ENCODE peak calls at places on chromosomes 13 and 19, in four cellular contexts. One of them, this sample, is unnamed. For H3K4me1, the result is how much of the 10 kb centered on the place peaks cover.

GRCh38 chr13:51646041-51646670 is 61.9 kb downstream of the WDFY2 start:
- ATAC-seq in HCT116: no peak
- ATAC-seq in HepG2: no peak
- ATAC-seq in body of pancreas: no peak
- ATAC-seq in this sample: no peak

GRCh38 chr19:23520441-23520840 is 125.2 kb upstream of the ZNF91 start:
- ATAC-seq in HepG2: no peak
- ATAC-seq in HCT116: no peak
- ATAC-seq in body of pancreas: no peak
- ATAC-seq in this sample: no peak

GRCh38 chr19:53545271-53546065 is 7.5 kb downstream of the ZNF331 start:
- ATAC-seq in HCT116: no peak
- ATAC-seq in body of pancreas: no peak
- ATAC-seq in HepG2: no peak
- ATAC-seq in this sample: no peak

GRCh38 chr13:107866007-107866665 is 349.2 kb downstream of the LIG4 start:
- ATAC-seq in HCT116: no peak
- ATAC-seq in body of pancreas: peak
- ATAC-seq in HepG2: peak
- ATAC-seq in this sample: peak

GRCh38 chr13:91719033-91719432 is 320.6 kb downstream of the GPC5 start:
- ATAC-seq in body of pancreas: no peak
- ATAC-seq in HCT116: no peak
- ATAC-seq in HepG2: no peak
- ATAC-seq in this sample: no peak

GRCh38 chr13:99378985-99379734 is 72.0 kb upstream of the GPR183 start:
- ATAC-seq in body of pancreas: no peak
- ATAC-seq in HCT116: no peak
- ATAC-seq in HepG2: no peak
- ATAC-seq in this sample: no peak

GRCh38 chr19:1837625-1838105 is 10.6 kb downstream of the REXO1 start:
- ATAC-seq in body of pancreas: peak
- ATAC-seq in HepG2: peak
- ATAC-seq in HCT116: peak
- ATAC-seq in this sample: peak

GRCh38 chr19:3034845-3035541 is 5.9 kb upstream of the TLE2 start:
- ATAC-seq in HepG2: peak
- ATAC-seq in HCT116: no peak
- ATAC-seq in body of pancreas: no peak
- ATAC-seq in this sample: no peak

GRCh38 chr13:47930649-47931165 is 70.4 kb downstream of the SUCLA2 start:
- ATAC-seq in HepG2: no peak
- ATAC-seq in body of pancreas: no peak
- ATAC-seq in HCT116: no peak
- ATAC-seq in this sample: no peak

GRCh38 chr13:108915634-108916497 is 286.5 kb downstream of the MYO16 start:
- ATAC-seq in HCT116: peak
- ATAC-seq in body of pancreas: peak
- ATAC-seq in HepG2: peak
- ATAC-seq in this sample: peak

GRCh38 chr19:13151605-13152355 is 1.6 kb downstream of the IER2 start:
- ATAC-seq in HCT116: peak
- ATAC-seq in HepG2: peak
- ATAC-seq in body of pancreas: peak
- ATAC-seq in this sample: peak

GRCh38 chr13:20960663-20961309 is 58.2 kb upstream of the XPO4 start:
- ATAC-seq in HCT116: peak
- ATAC-seq in body of pancreas: no peak
- ATAC-seq in HepG2: peak
- ATAC-seq in this sample: no peak

GRCh38 chr13:31441804-31442487 is 242.2 kb downstream of the B3GLCT start:
- ATAC-seq in body of pancreas: peak
- ATAC-seq in HepG2: no peak
- ATAC-seq in HCT116: no peak
- ATAC-seq in this sample: peak

GRCh38 chr13:48194392-48194754 is 38.6 kb upstream of the ITM2B start:
- ATAC-seq in HCT116: no peak
- ATAC-seq in HepG2: no peak
- ATAC-seq in body of pancreas: no peak
- ATAC-seq in this sample: no peak

GRCh38 chr13:44382635-44383145 is 9.1 kb downstream of the SERP2 start:
- ATAC-seq in body of pancreas: peak
- ATAC-seq in HCT116: no peak
- ATAC-seq in HepG2: no peak
- ATAC-seq in this sample: no peak

GRCh38 chr13:47997384-47997783 is 3.7 kb downstream of the SUCLA2 start:
- ATAC-seq in HCT116: no peak
- ATAC-seq in body of pancreas: no peak
- ATAC-seq in HepG2: no peak
- ATAC-seq in this sample: no peak

GRCh38 chr13:97588993-97589392 is 155.0 kb downstream of the RAP2A start:
- ATAC-seq in HepG2: no peak
- ATAC-seq in body of pancreas: no peak
- ATAC-seq in HCT116: peak
- ATAC-seq in this sample: no peak

GRCh38 chr13:41159174-41159573 is 26.6 kb upstream of the KBTBD6 start:
- ATAC-seq in HCT116: no peak
- ATAC-seq in HepG2: no peak
- ATAC-seq in body of pancreas: no peak
- ATAC-seq in this sample: no peak

GRCh38 chr19:21109116-21109515 is 27.1 kb downstream of the ZNF714 start:
- ATAC-seq in HepG2: no peak
- ATAC-seq in HCT116: no peak
- ATAC-seq in body of pancreas: no peak
- ATAC-seq in this sample: no peak

GRCh38 chr19:40347476-40348124 is 597 bp downstream of the C19orf47 start:
- ATAC-seq in HCT116: no peak
- ATAC-seq in HepG2: no peak
- ATAC-seq in body of pancreas: no peak
- ATAC-seq in this sample: no peak

GRCh38 chr19:3585301-3586123 is at the start of gene GIPC3:
- ATAC-seq in HepG2: no peak
- ATAC-seq in HCT116: no peak
- ATAC-seq in body of pancreas: peak
- ATAC-seq in this sample: peak

GRCh38 chr19:47356900-47357299 is 7.8 kb downstream of the DHX34 start:
- ATAC-seq in body of pancreas: no peak
- ATAC-seq in HepG2: no peak
- ATAC-seq in HCT116: no peak
- ATAC-seq in this sample: no peak

GRCh38 chr13:82654851-82655517 is 1227.3 kb downstream of the SLITRK1 start:
- ATAC-seq in body of pancreas: peak
- ATAC-seq in HepG2: no peak
- ATAC-seq in HCT116: no peak
- ATAC-seq in this sample: peak

GRCh38 chr13:98050041-98050466 is 92.8 kb upstream of the FARP1 start:
- ATAC-seq in body of pancreas: no peak
- ATAC-seq in HCT116: no peak
- ATAC-seq in HepG2: peak
- ATAC-seq in this sample: no peak

GRCh38 chr19:583968-584239 is 5.8 kb upstream of the HCN2 start:
- ATAC-seq in HCT116: peak
- ATAC-seq in HepG2: peak
- ATAC-seq in body of pancreas: no peak
- ATAC-seq in this sample: no peak

GRCh38 chr19:994516-994915 is 5.7 kb upstream of the GRIN3B start:
- ATAC-seq in HCT116: no peak
- ATAC-seq in HepG2: no peak
- ATAC-seq in body of pancreas: no peak
- ATAC-seq in this sample: no peak

GRCh38 chr19:5978606-5979552 is 939 bp upstream of the RANBP3 start:
- ATAC-seq in HCT116: no peak
- ATAC-seq in body of pancreas: no peak
- ATAC-seq in HepG2: no peak
- ATAC-seq in this sample: no peak

GRCh38 chr19:30471441-30471840 is 99.3 kb downstream of the ZNF536 start:
- ATAC-seq in HepG2: no peak
- ATAC-seq in body of pancreas: no peak
- ATAC-seq in HCT116: no peak
- ATAC-seq in this sample: no peak

DNA sequence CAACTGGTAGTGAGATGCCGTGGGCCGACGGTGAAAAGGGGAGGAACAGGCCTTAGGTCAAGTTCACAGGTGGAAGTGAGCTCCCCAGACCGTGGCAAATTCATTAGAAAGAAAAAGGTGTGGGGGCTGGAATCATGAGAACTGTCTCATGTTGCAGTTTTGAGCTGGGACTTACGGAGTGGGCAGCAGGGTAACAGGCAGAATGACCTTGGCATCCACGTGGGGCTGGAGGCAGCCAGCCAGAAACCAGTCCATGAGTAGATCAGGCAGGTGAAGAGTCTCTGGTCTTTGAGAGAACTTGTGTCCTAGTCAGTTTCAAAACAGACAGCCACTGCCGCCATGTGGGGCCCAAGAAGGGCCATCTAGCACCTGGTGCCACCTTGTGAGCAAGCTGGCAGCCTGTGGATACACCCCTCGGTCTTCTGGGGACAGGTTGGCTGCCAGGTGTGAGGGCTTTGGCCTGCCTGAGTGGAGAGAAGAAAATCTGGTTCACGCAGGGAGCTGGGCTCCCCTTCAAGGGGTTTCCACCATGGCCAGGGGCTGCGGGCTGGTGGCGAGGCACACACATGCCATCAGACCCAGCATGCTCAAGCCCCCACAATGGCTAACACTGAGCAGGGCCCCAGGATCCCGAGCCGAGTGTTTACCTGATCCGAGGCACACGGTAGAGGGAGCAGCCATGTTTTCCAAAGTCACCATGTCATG is 23.9 kb downstream of the TSSK6 start:
- ATAC-seq in HepG2: no peak
- ATAC-seq in body of pancreas: no peak
- ATAC-seq in HCT116: no peak
- ATAC-seq in this sample: no peak
- TF ChIP-seq POLR2A in HepG2: no peak
- TF ChIP-seq POLR2A in body of pancreas: no peak
- TF ChIP-seq POLR2A in HCT116: no peak
- TF ChIP-seq POLR2A in this sample: no peak

GRCh38 chr19:18980432-18981020 is 39.5 kb upstream of the HOMER3 start:
- ATAC-seq in HepG2: no peak
- ATAC-seq in HCT116: no peak
- ATAC-seq in body of pancreas: no peak
- ATAC-seq in this sample: no peak
- H3K4me1 ChIP-seq in HepG2: under half
- H3K4me1 ChIP-seq in HCT116: under half
- H3K4me1 ChIP-seq in body of pancreas: under half
- H3K4me1 ChIP-seq in this sample: under half

GRCh38 chr19:35903550-35904179 is 1.3 kb downstream of the HCST start:
- ATAC-seq in HCT116: peak
- ATAC-seq in HepG2: peak
- ATAC-seq in body of pancreas: no peak
- ATAC-seq in this sample: peak
- TF ChIP-seq POLR2A in HCT116: peak
- TF ChIP-seq POLR2A in HepG2: no peak
- TF ChIP-seq POLR2A in body of pancreas: peak
- TF ChIP-seq POLR2A in this sample: no peak

GRCh38 chr19:41411682-41412265 is 14.2 kb downstream of the BCKDHA start:
- ATAC-seq in HCT116: no peak
- ATAC-seq in HepG2: no peak
- ATAC-seq in body of pancreas: peak
- ATAC-seq in this sample: no peak

GRCh38 chr19:41411094-41411493 is 13.5 kb downstream of the BCKDHA start:
- ATAC-seq in body of pancreas: no peak
- ATAC-seq in HepG2: no peak
- ATAC-seq in HCT116: no peak
- ATAC-seq in this sample: no peak

GRCh38 chr19:41412953-41413352 is 14.2 kb downstream of the B3GNT8 start:
- ATAC-seq in HCT116: no peak
- ATAC-seq in HepG2: no peak
- ATAC-seq in body of pancreas: no peak
- ATAC-seq in this sample: no peak

GRCh38 chr19:41409288-41409687 is 11.7 kb downstream of the BCKDHA start:
- ATAC-seq in HCT116: peak
- ATAC-seq in HepG2: peak
- ATAC-seq in body of pancreas: peak
- ATAC-seq in this sample: peak

DNA sequence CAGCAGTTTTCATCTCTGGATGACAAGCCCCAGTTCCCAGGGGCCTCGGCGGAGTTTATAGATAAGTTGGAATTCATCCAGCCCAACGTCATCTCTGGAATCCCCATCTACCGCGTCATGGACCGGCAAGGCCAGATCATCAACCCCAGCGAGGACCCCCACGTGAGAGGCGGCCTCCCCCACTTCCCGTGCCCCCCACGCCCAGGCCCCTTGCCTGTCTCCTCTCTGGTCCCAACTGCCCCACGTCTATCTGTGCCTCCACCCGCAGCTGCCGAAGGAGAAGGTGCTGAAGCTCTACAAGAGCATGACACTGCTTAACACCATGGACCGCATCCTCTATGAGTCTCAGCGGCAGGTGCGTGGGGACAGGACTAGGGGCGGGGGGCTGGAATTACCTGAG is 13.0 kb downstream of the BCKDHA start:
- ATAC-seq in HepG2: no peak
- ATAC-seq in body of pancreas: no peak
- ATAC-seq in HCT116: no peak
- ATAC-seq in this sample: no peak
- H3K4me1 ChIP-seq in HepG2: under half
- H3K4me1 ChIP-seq in body of pancreas: under half
- H3K4me1 ChIP-seq in HCT116: under half
- H3K4me1 ChIP-seq in this sample: under half